ENCODE peak calls at places on chromosome 1, in four cellular contexts. D, Y, I and Z are unnamed samples.

GRCh38 chr1:109989656-109990653 is 5.4 kb downstream of the AHCYL1 start:
- DNase-seq in D (no peak), Y (no peak), I (peak; percentile 52), Z (no peak)

GRCh38 chr1:193070942-193071341 is 11.5 kb downstream of the RO60 start:
- DNase-seq in D (peak; percentile 36), Y (no peak), I (no peak), Z (no peak)

GRCh38 chr1:25173809-25174320 is 58.4 kb downstream of the SYF2 start:
- DNase-seq in D (no peak), Y (no peak), I (no peak), Z (no peak)

GRCh38 chr1:9165396-9165795 is 36.5 kb upstream of the GPR157 start:
- DNase-seq in D (no peak), Y (no peak), I (no peak), Z (no peak)

GRCh38 chr1:219085988-219086387 is 87.7 kb upstream of the LYPLAL1 start:
- DNase-seq in D (no peak), Y (no peak), I (peak; percentile 71), Z (no peak)

GRCh38 chr1:60255565-60255964 is 182.0 kb upstream of the C1orf87 start:
- DNase-seq in D (no peak), Y (no peak), I (peak; percentile 55), Z (no peak)

GRCh38 chr1:22780696-22781095 is 70.1 kb downstream of the EPHB2 start:
- DNase-seq in D (peak; percentile 94), Y (no peak), I (peak; percentile 35), Z (no peak)

GRCh38 chr1:150997126-150997872 is 9.4 kb downstream of the MINDY1 start:
- DNase-seq in D (no peak), Y (no peak), I (no peak), Z (no peak)

GRCh38 chr1:183996396-183996795 is 41.1 kb downstream of the COLGALT2 start:
- DNase-seq in D (no peak), Y (no peak), I (no peak), Z (no peak)

GRCh38 chr1:170791941-170792340 is 128.0 kb downstream of the PRRX1 start:
- DNase-seq in D (no peak), Y (no peak), I (peak; percentile 30), Z (no peak)

GRCh38 chr1:192788184-192788583 is 20.7 kb upstream of the RGS2 start:
- DNase-seq in D (peak; percentile 39), Y (no peak), I (peak; percentile 89), Z (no peak)

GRCh38 chr1:175792126-175792525 is 48.7 kb upstream of the TNR start:
- DNase-seq in D (no peak), Y (no peak), I (no peak), Z (no peak)

GRCh38 chr1:87120779-87121178 is 206.3 kb downstream of the HS2ST1 start:
- DNase-seq in D (no peak), Y (no peak), I (no peak), Z (no peak)

GRCh38 chr1:211829343-211830054 is 1.1 kb downstream of the LPGAT1 start:
- DNase-seq in D (peak; percentile 65), Y (no peak), I (no peak), Z (no peak)

GRCh38 chr1:221439734-221440436 is 302.0 kb downstream of the DUSP10 start:
- DNase-seq in D (no peak), Y (no peak), I (peak; percentile 94), Z (no peak)

GRCh38 chr1:47677241-47677940 is 239.5 kb downstream of the FOXD2 start:
- DNase-seq in D (peak; percentile 24), Y (peak; percentile 64), I (no peak), Z (peak; percentile 58)

GRCh38 chr1:47830021-47830420 is 167.2 kb downstream of the TRABD2B start:
- DNase-seq in D (no peak), Y (no peak), I (no peak), Z (no peak)

GRCh38 chr1:65395887-65396612 is 24.4 kb upstream of the LEPR start:
- DNase-seq in D (peak; percentile 38), Y (no peak), I (peak; percentile 77), Z (no peak)

GRCh38 chr1:16226495-16227179 is 10.3 kb downstream of the CPLANE2 start:
- DNase-seq in D (peak; percentile 93), Y (no peak), I (no peak), Z (no peak)

GRCh38 chr1:97903626-97904025 is 17.2 kb downstream of the DPYD start:
- DNase-seq in D (no peak), Y (no peak), I (peak; percentile 56), Z (no peak)

GRCh38 chr1:13730301-13730700 is 30.3 kb downstream of the PRDM2 start:
- DNase-seq in D (no peak), Y (no peak), I (no peak), Z (no peak)

GRCh38 chr1:217647791-217648190 is 16.6 kb downstream of the SPATA17 start:
- DNase-seq in D (no peak), Y (no peak), I (peak; percentile 32), Z (no peak)

GRCh38 chr1:56777972-56778371 is 41.2 kb downstream of the FYB2 start:
- DNase-seq in D (no peak), Y (no peak), I (no peak), Z (no peak)

GRCh38 chr1:25880518-25880917 is 5.0 kb upstream of the PAQR7 start:
- DNase-seq in D (no peak), Y (no peak), I (no peak), Z (no peak)

GRCh38 chr1:8047686-8048522 is 21.8 kb upstream of the ERRFI1 start:
- DNase-seq in D (no peak), Y (no peak), I (peak; percentile 91), Z (no peak)

GRCh38 chr1:202501281-202501680 is 152.8 kb downstream of the PPP1R12B start:
- DNase-seq in D (no peak), Y (no peak), I (peak; percentile 52), Z (no peak)

GRCh38 chr1:215673943-215674342 is 106.8 kb downstream of the KCTD3 start:
- DNase-seq in D (no peak), Y (no peak), I (no peak), Z (no peak)

GRCh38 chr1:215667796-215668195 is 100.7 kb downstream of the KCTD3 start:
- DNase-seq in D (no peak), Y (no peak), I (no peak), Z (no peak)

GRCh38 chr1:215669806-215670485 is 102.8 kb downstream of the KCTD3 start:
- DNase-seq in D (peak; percentile 43), Y (no peak), I (no peak), Z (no peak)

GRCh38 chr1:215677112-215677511 is 110.0 kb downstream of the KCTD3 start:
- DNase-seq in D (no peak), Y (no peak), I (no peak), Z (no peak)

DNA sequence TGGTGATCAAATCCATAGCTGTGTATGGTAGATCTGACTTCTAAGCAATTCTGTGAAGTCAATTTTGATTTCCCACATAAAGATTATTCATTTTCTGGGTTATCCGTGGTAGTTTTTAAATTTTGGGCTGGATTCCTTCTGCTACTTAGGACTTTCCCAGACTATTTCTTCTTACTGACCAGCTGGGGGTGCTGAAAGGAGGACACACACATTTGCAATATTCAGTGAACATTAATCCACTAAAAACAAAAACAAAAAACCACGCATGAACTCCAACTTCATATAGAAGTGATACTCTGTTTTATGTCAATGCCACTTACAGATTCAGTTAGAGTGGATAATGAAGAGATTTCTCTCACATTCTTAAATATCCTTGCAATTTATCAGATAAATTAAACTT is 105.4 kb downstream of the KCTD3 start:
- DNase-seq in D (no peak), Y (no peak), I (no peak), Z (no peak)
- TF ChIP-seq CTCF in D (no peak), Y (no peak), I (peak; percentile 11), Z (no peak)

GRCh38 chr1:180501865-180502360 is 464 bp downstream of the ACBD6 start:
- DNase-seq in D (peak; percentile 90), Y (peak; percentile 86), I (no peak), Z (no peak)
- TF ChIP-seq CTCF in D (peak; percentile 27), Y (no peak), I (no peak), Z (peak; percentile 23)

GRCh38 chr1:112698366-112699310 is 8.3 kb downstream of the RHOC start:
- DNase-seq in D (no peak), Y (peak; percentile 75), I (no peak), Z (peak; percentile 55)

GRCh38 chr1:112701227-112702066 is 5.5 kb downstream of the RHOC start:
- DNase-seq in D (no peak), Y (peak; percentile 74), I (no peak), Z (no peak)

GRCh38 chr1:112700290-112701226 is 6.4 kb downstream of the RHOC start:
- DNase-seq in D (peak; percentile 86), Y (peak; percentile 96), I (peak; percentile 96), Z (peak; percentile 90)

GRCh38 chr1:112697781-112698201 is 9.1 kb downstream of the RHOC start:
- DNase-seq in D (no peak), Y (peak; percentile 57), I (no peak), Z (peak; percentile 52)

GRCh38 chr1:112699425-112700144 is 7.3 kb downstream of the RHOC start:
- DNase-seq in D (no peak), Y (no peak), I (no peak), Z (peak; percentile 63)
- TF ChIP-seq CTCF in D (no peak), Y (no peak), I (no peak), Z (no peak)

GRCh38 chr1:37176269-37176668 is 142.0 kb upstream of the GRIK3 start:
- DNase-seq in D (no peak), Y (no peak), I (no peak), Z (no peak)

GRCh38 chr1:37175666-37176215 is 141.4 kb upstream of the GRIK3 start:
- DNase-seq in D (no peak), Y (no peak), I (no peak), Z (no peak)

GRCh38 chr1:37174876-37175275 is 140.6 kb upstream of the GRIK3 start:
- DNase-seq in D (no peak), Y (no peak), I (no peak), Z (no peak)

GRCh38 chr1:37171651-37172050 is 137.3 kb upstream of the GRIK3 start:
- DNase-seq in D (no peak), Y (no peak), I (no peak), Z (no peak)

GRCh38 chr1:37177230-37177864 is 143.0 kb upstream of the GRIK3 start:
- DNase-seq in D (peak; percentile 84), Y (no peak), I (peak; percentile 11), Z (no peak)
- TF ChIP-seq CTCF in D (peak; percentile 78), Y (no peak), I (peak; percentile 13), Z (peak; percentile 70)

GRCh38 chr1:245493029-245493428 is 338.2 kb downstream of the KIF26B start:
- DNase-seq in D (no peak), Y (no peak), I (no peak), Z (no peak)
- TF ChIP-seq CTCF in D (peak; percentile 58), Y (no peak), I (peak; percentile 29), Z (peak; percentile 55)